ENCODE peak calls at places on chromosomes 6 and 20, in ten cellular contexts. T is gastrocnemius medialis, R is ovary, D is spleen, A is GM12878, P is body of pancreas, U is stomach, F is HCT116, X is HepG2, E is uterus. J is an unnamed sample.

GRCh38 chr6:154767419-154767818 is 34.2 kb downstream of the SCAF8 start:
- DNase-seq in A (no peak), U (no peak), T (no peak), R (no peak), D (no peak), F (no peak), X (no peak), E (no peak), P (no peak), J (no peak)

GRCh38 chr6:147222160-147222838 is 18.1 kb downstream of the STXBP5 start:
- DNase-seq in E (no peak), P (no peak), D (no peak), U (no peak), A (no peak), T (no peak), F (no peak), X (peak; percentile 30), R (no peak), J (no peak)

GRCh38 chr20:62025832-62026563 is 39.7 kb downstream of the TAF4 start:
- DNase-seq in T (no peak), P (peak; percentile 40), X (peak; percentile 30), R (peak; percentile 59), D (no peak), U (no peak), E (peak; percentile 29), A (no peak), F (no peak), J (no peak)

GRCh38 chr6:35194390-35194789 is 19.4 kb upstream of the SCUBE3 start:
- DNase-seq in A (no peak), E (no peak), T (no peak), D (no peak), R (no peak), U (no peak), P (no peak), X (no peak), F (no peak), J (no peak)

GRCh38 chr6:26172496-26172958 is 85.3 kb downstream of the HFE start:
- DNase-seq in P (no peak), R (no peak), T (no peak), D (no peak), F (no peak), U (no peak), A (no peak), X (no peak), E (no peak), J (peak; percentile 44)

GRCh38 chr6:139751179-139751578 is 376.7 kb upstream of the CITED2 start:
- DNase-seq in A (no peak), D (no peak), U (no peak), X (no peak), R (no peak), E (no peak), P (no peak), T (no peak), F (no peak), J (no peak)

GRCh38 chr6:104623052-104623690 is 236.5 kb downstream of the HACE1 start:
- DNase-seq in F (no peak), T (no peak), R (no peak), A (no peak), D (no peak), P (no peak), E (no peak), U (no peak), X (no peak), J (no peak)

GRCh38 chr6:111263837-111264236 is 176.5 kb downstream of the SLC16A10 start:
- DNase-seq in P (no peak), A (no peak), T (no peak), F (peak; percentile 37), U (no peak), E (no peak), R (no peak), X (no peak), D (no peak), J (no peak)

GRCh38 chr6:135008072-135008940 is 46.3 kb downstream of the HBS1L start:
- DNase-seq in F (no peak), A (peak; percentile 56), E (no peak), X (peak; percentile 57), D (no peak), T (no peak), U (no peak), P (no peak), R (no peak), J (no peak)

GRCh38 chr6:135012349-135012748 is 42.3 kb downstream of the HBS1L start:
- DNase-seq in E (no peak), U (no peak), R (no peak), X (no peak), F (no peak), P (no peak), T (no peak), D (no peak), A (no peak), J (no peak)

GRCh38 chr6:135006386-135006914 is 48.2 kb downstream of the HBS1L start:
- DNase-seq in A (no peak), X (no peak), D (no peak), U (no peak), T (no peak), R (no peak), P (no peak), F (no peak), E (no peak), J (no peak)

GRCh38 chr6:135012764-135013163 is 41.9 kb downstream of the HBS1L start:
- DNase-seq in T (no peak), R (no peak), P (no peak), F (no peak), D (no peak), X (no peak), A (no peak), E (no peak), U (no peak), J (no peak)

DNA sequence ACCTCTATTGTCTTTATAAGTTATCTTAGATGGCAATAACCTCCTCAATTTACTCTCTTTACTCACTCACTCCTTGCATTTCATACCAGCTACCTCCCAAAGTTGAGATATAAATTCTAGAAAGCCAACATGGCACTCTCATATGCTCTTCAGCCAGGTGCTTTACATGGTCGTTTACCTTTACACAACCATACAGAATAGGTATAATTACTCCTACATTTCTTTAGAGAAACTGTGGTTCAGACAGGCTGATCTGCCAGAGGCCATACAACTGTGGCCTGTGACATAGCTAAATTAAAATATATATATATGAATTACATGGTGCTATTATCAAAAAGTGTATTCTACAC is 45.7 kb downstream of the HBS1L start:
- DNase-seq in T (no peak), E (no peak), F (no peak), A (no peak), R (no peak), D (no peak), U (no peak), P (no peak), X (no peak), J (no peak)
- H3K4me1 ChIP-seq in T (peaks cover 18% of the 10 kb centered on the region), E (no peaks in the 10 kb centered on the region), F (no peaks in the 10 kb centered on the region), A (peaks cover 28% of the 10 kb centered on the region), R (no peaks in the 10 kb centered on the region), D (no peaks in the 10 kb centered on the region), U (no peaks in the 10 kb centered on the region), P (no peaks in the 10 kb centered on the region), X (peaks cover 16% of the 10 kb centered on the region), J (no peaks in the 10 kb centered on the region)

DNA sequence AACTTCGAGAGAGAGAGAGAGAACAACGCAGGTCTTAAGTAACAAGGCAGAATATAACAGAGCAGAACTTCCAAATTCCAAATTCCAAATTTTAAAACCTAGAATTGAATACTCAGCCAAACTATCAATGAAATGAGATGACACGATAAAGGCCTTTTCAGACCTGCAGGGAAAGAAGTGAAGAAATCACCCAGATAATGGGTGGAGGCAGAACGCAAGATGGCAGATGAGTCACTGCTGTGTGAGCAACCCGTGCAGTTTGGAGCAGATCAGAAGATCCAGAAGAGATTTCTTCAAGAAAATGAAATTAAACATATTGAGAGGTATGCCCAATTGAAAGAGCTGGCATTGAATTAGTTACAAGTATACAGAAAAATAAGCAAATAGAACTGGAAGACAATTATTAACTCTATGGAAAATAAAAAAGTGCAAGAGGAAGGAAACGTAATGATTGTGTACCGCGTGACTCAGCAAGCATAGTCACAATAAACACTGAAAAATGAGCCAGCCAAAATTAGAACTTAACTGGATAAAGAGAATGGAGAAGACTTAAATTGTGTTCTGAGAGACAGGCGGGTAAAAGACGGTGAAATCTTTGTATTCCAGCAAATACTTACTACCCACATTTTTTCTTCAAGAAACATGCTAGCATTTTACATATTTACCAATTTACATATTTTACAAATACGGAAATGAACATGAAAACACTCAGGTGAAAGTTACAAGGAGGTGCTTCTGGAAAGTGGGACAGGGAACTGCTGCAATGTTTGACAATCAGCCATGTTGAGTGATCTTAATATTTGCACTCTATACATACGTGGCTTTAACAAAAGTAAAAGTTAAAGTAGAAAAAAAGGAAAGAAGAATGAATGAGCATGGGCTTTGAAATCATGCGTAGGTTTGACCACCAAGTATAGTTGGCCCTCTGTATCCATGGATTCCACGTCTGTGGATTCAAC is 87.9 kb upstream of the CDYL start:
- DNase-seq in F (peak; percentile 53), P (no peak), R (no peak), X (no peak), A (no peak), D (no peak), T (no peak), E (no peak), U (no peak), J (no peak)
- TF ChIP-seq POLR2A in F (no peak), P (no peak), R (no peak), X (no peak), A (no peak), D (no peak), T (no peak), E (no peak), U (no peak), J (no peak)

GRCh38 chr6:156991971-156992370 is 214.8 kb downstream of the ARID1B start:
- DNase-seq in A (no peak), E (no peak), F (no peak), T (no peak), R (no peak), D (no peak), X (peak; percentile 83), P (no peak), U (no peak), J (no peak)

GRCh38 chr6:156994215-156995076 is 217.3 kb downstream of the ARID1B start:
- DNase-seq in U (no peak), R (no peak), T (peak; percentile 83), D (no peak), F (no peak), E (no peak), A (no peak), P (no peak), X (no peak), J (no peak)

GRCh38 chr6:156995502-156995901 is 218.3 kb downstream of the ARID1B start:
- DNase-seq in R (no peak), P (no peak), X (no peak), D (no peak), A (no peak), T (no peak), U (no peak), E (no peak), F (no peak), J (no peak)

GRCh38 chr6:156993713-156994112 is 216.5 kb downstream of the ARID1B start:
- DNase-seq in R (no peak), U (no peak), E (no peak), P (no peak), X (no peak), T (no peak), D (no peak), F (no peak), A (no peak), J (no peak)

GRCh38 chr6:156992396-156992795 is 215.2 kb downstream of the ARID1B start:
- DNase-seq in P (no peak), R (peak; percentile 42), T (no peak), U (no peak), E (no peak), A (no peak), X (no peak), F (no peak), D (no peak), J (no peak)
- H3K4me1 ChIP-seq in P (peaks cover 33% of the 10 kb centered on the region), R (peaks cover 11% of the 10 kb centered on the region), T (peaks cover 56% of the 10 kb centered on the region), U (peaks cover 25% of the 10 kb centered on the region), E (no peaks in the 10 kb centered on the region), A (peaks cover 18% of the 10 kb centered on the region), X (peaks cover 48% of the 10 kb centered on the region), F (peaks cover 3% of the 10 kb centered on the region), D (peaks cover 56% of the 10 kb centered on the region), J (peaks cover 4% of the 10 kb centered on the region)

DNA sequence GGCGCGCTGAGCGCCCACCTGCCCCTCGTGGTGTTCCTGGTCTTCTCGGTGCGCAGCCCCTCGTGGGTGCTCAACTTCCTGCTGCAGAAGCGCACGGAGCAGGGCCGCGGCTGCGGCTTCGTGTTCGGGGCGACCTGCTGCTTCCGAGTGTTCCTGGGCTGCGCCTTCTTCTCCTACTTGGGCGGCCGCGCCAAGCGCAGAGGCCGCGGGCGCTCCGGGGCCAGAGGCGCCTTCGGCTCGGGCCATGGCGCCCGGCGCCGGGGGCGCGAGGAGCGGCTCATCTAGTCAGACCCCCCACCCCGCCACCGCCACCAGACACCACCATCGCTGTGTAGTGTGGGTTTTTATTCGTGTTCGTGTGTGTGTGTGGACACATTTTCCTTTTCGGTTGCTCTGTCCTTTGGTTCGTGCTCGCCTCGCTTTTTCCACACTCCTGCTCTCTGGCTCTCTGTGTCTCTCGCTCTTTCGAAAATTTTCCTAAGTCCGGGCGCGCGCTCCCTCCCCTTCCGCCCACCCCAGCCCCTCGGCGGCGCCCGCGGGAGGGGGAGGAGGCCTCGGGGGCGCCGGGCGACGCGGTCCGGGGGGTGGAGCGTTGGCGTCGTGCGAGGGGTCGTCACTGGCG is 38.0 kb downstream of the GNAS start:
- DNase-seq in E (peak; percentile 86), P (peak; percentile 66), F (no peak), R (peak; percentile 86), T (peak; percentile 63), A (no peak), X (peak; percentile 85), D (peak; percentile 94), U (peak; percentile 67), J (peak; percentile 70)
- TF ChIP-seq POLR2A in E (peak; percentile 42), P (peak; percentile 62), F (peak; percentile 2), R (no peak), T (no peak), A (peak; percentile 72), X (peak; percentile 80), D (no peak), U (no peak), J (no peak)